ENCODE peak calls at places on chromosomes 3 and 15, in eight cellular contexts. P is pancreas, I is hepatocyte, E is coronary artery, M is vagina, H is fibroblast of lung, A is heart right ventricle, X is tibial nerve. Y is an unnamed sample.

GRCh38 chr15:40843885-40844542 is at the start of gene SPINT1:
- DNase-seq in E (no peak), H (no peak), P (peak), I (peak), M (no peak), A (no peak), X (no peak), Y (peak)

GRCh38 chr15:93900476-93901400 is 330.6 kb upstream of the MCTP2 start:
- DNase-seq in E (no peak), H (no peak), I (no peak), X (no peak), A (no peak), M (no peak), P (peak), Y (no peak)

GRCh38 chr15:25544076-25544475 is 105.3 kb upstream of the UBE3A start:
- DNase-seq in E (no peak), M (no peak), X (no peak), I (no peak), P (no peak), A (no peak), H (no peak), Y (no peak)

GRCh38 chr3:113615976-113616375 is 80.5 kb downstream of the USF3 start:
- DNase-seq in M (no peak), A (peak), I (no peak), E (no peak), H (peak), X (no peak), P (no peak), Y (no peak)

GRCh38 chr15:98809273-98809672 is 160.9 kb downstream of the IGF1R start:
- DNase-seq in P (no peak), I (no peak), H (no peak), E (no peak), X (no peak), A (peak), M (no peak), Y (no peak)

GRCh38 chr15:84398763-84399701 is 163.5 kb downstream of the GOLGA6L4 start:
- DNase-seq in E (peak), A (peak), I (no peak), P (peak), X (no peak), M (peak), H (no peak), Y (no peak)

GRCh38 chr3:4376499-4376898 is 73.3 kb downstream of the SETMAR start:
- DNase-seq in A (no peak), P (no peak), I (no peak), E (no peak), M (no peak), H (no peak), X (no peak), Y (no peak)

GRCh38 chr3:123088360-123088759 is 21.5 kb downstream of the PDIA5 start:
- DNase-seq in E (no peak), P (no peak), A (no peak), H (no peak), X (no peak), M (no peak), I (no peak), Y (no peak)

GRCh38 chr3:116247510-116248077 is 197.7 kb downstream of the LSAMP start:
- DNase-seq in X (no peak), H (no peak), E (no peak), P (no peak), A (no peak), I (no peak), M (no peak), Y (no peak)

GRCh38 chr3:112813723-112814171 is 32.9 kb downstream of the CD200R1L start:
- DNase-seq in E (no peak), X (peak), M (no peak), H (no peak), P (no peak), A (peak), I (no peak), Y (no peak)

DNA sequence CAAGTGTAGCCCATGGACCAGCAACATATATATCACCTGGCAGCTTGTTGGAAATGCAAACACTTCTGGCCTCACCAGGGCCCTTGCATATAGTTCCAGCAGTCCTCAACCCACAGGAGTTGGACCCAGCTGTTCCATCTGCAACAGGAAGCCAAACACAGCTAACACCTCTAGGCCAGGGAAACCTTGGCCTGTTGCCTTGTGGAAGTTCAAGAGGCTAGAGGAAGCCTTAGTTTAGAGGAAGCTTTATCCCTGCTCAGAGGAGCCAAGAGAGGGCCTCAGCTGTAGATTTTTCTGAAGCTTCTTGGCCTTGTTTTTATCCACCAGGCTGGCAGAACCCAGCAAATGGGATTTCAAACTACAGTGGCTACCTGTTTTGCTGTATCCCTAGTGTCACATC is 11.4 kb downstream of the FHIT start:
- DNase-seq in I (no peak), M (no peak), P (no peak), A (peak), E (no peak), H (peak), X (no peak), Y (no peak)
- TF ChIP-seq CTCF in I (no peak), M (no peak), P (no peak), A (no peak), E (no peak), H (no peak), X (no peak), Y (no peak)

GRCh38 chr15:92385096-92385495 is 8.6 kb upstream of the ST8SIA2 start:
- DNase-seq in H (no peak), I (no peak), E (no peak), X (no peak), M (no peak), P (no peak), A (no peak), Y (no peak)

GRCh38 chr15:92384391-92384790 is 9.3 kb upstream of the ST8SIA2 start:
- DNase-seq in M (no peak), E (no peak), H (no peak), A (no peak), I (no peak), P (no peak), X (no peak), Y (no peak)

DNA sequence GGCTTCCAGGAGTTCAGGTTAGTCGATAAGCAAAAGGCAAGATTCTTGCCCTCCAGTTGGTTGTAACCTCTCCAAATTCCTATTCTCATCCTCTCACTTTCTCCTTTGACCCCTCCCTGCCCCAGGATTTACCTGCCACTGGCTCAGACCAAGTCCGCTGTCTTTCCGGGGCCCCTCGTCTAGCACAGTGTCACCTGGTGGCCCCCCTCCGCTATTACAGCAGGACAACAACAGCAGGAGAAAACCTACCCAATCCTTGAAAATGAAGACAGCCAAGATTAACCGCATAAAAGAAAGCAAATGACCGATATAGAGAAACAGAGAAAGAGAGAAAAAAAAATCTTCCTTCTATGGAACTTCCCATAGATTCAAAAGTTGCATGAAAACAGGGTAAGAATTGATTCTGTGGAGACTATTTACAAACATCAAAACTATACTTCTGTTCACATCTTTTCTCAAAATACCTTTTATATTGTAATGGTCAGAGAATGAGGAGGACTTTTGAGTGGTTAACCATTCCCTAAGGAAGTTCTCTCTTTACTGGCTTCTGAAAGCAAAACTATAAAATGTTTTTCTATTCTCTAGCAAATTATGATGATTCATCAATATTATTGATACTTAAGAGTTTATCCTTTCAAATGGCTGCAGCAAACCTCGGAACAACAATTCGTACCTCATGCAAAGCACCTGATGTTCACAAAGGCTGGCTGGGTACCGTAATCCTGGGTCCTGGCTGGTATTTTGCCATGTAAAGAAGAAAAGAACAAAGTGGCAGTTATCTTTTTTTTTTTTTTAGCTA is 10.0 kb upstream of the ST8SIA2 start:
- DNase-seq in H (no peak), A (no peak), P (peak), M (no peak), X (no peak), E (no peak), I (peak), Y (no peak)
- TF ChIP-seq CTCF in H (peak), A (peak), P (no peak), M (no peak), X (peak), E (no peak), I (peak), Y (peak)

GRCh38 chr3:66039590-66039887 is 821 bp upstream of the MAGI1 start:
- DNase-seq in I (peak), A (peak), H (no peak), P (peak), E (peak), M (no peak), X (no peak), Y (peak)
- TF ChIP-seq CTCF in I (no peak), A (no peak), H (no peak), P (no peak), E (no peak), M (no peak), X (no peak), Y (no peak)

GRCh38 chr3:188662214-188662613 is 508.3 kb downstream of the LPP start:
- DNase-seq in I (no peak), A (no peak), H (no peak), E (no peak), X (no peak), M (no peak), P (no peak), Y (no peak)

GRCh38 chr3:188663839-188664238 is 507.9 kb upstream of the TPRG1 start:
- DNase-seq in H (no peak), I (no peak), M (no peak), E (no peak), P (no peak), A (no peak), X (no peak), Y (no peak)

GRCh38 chr3:188661801-188662200 is 507.8 kb downstream of the LPP start:
- DNase-seq in M (no peak), H (peak), E (no peak), P (no peak), X (no peak), I (no peak), A (no peak), Y (no peak)

GRCh38 chr3:188659444-188660100 is 505.6 kb downstream of the LPP start:
- DNase-seq in I (no peak), A (no peak), X (no peak), P (no peak), H (peak), M (no peak), E (no peak), Y (no peak)

DNA sequence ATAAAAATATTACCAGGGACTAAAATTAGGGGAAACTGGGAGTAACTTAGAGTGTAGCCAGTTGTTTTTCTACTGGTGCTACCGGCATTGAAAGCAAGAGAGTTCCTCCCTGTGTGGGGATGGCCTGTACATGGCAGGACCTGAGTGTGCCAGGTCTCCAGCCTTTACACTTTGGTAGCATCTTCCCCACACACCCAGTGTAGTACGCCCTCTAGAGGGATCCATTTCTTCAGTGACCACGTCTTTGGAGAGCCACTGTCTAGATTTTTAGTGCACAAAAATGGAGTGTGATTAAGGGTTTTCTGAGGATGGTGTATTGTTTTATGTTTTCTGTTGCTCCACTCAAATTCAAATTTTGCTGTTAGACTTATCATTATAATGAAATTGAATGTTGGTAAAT is 507.0 kb upstream of the TPRG1 start:
- DNase-seq in E (no peak), P (no peak), X (no peak), I (no peak), H (peak), A (no peak), M (no peak), Y (no peak)
- TF ChIP-seq CTCF in E (no peak), P (no peak), X (peak), I (no peak), H (peak), A (peak), M (no peak), Y (no peak)

GRCh38 chr15:36645106-36645505 is 65.7 kb downstream of the CDIN1 start:
- DNase-seq in H (peak), I (no peak), P (no peak), M (no peak), A (no peak), E (no peak), X (no peak), Y (no peak)
- TF ChIP-seq CTCF in H (peak), I (peak), P (no peak), M (no peak), A (peak), E (no peak), X (no peak), Y (no peak)

Y was measured in mesothelial cell of epicardium.